ENCODE peak calls at places on chromosomes 3 and 15, in seven cellular contexts. Y is left ventricle myocardium inferior, Z is fibroblast of pulmonary artery, T is A673, H is cardiac muscle cell, Q is cardiac fibroblast, B is lower leg skin. W is an unnamed sample.

GRCh38 chr3:27717200-27717852 is 4.8 kb downstream of the EOMES start:
- DNase-seq in Z (no peak), Q (no peak), Y (no peak), T (no peak), B (no peak), H (no peak), W (no peak)

GRCh38 chr3:175977968-175978752 is 1119.0 kb downstream of the NAALADL2 start:
- DNase-seq in B (no peak), Q (no peak), Z (no peak), T (no peak), H (no peak), Y (no peak), W (no peak)

GRCh38 chr3:132659370-132660055 is at the start of gene ACAD11:
- DNase-seq in B (peak), Q (peak), T (peak), Z (peak), H (peak), Y (peak), W (peak)

GRCh38 chr15:34223904-34224596 is 766 bp upstream of the EMC4 start:
- DNase-seq in T (peak), Z (no peak), B (no peak), Q (no peak), Y (no peak), H (peak), W (peak)

GRCh38 chr15:43193710-43194109 is 8.5 kb downstream of the CCNDBP1 start:
- DNase-seq in H (no peak), T (no peak), B (no peak), Q (no peak), Y (no peak), Z (no peak), W (no peak)

GRCh38 chr3:185400866-185401265 is 37.9 kb downstream of the MAP3K13 start:
- DNase-seq in T (no peak), H (no peak), B (no peak), Z (no peak), Q (no peak), Y (no peak), W (no peak)

GRCh38 chr3:134903840-134904239 is 108.8 kb downstream of the EPHB1 start:
- DNase-seq in Z (no peak), T (no peak), Q (no peak), B (no peak), H (no peak), Y (no peak), W (no peak)

GRCh38 chr3:172305552-172305951 is 142.7 kb downstream of the GHSR start:
- DNase-seq in B (peak), H (peak), Z (peak), T (no peak), Y (no peak), Q (peak), W (peak)

GRCh38 chr3:53478921-53479664 is 15.3 kb upstream of the CACNA1D start:
- DNase-seq in B (no peak), H (no peak), T (no peak), Q (no peak), Z (no peak), Y (no peak), W (no peak)

GRCh38 chr3:190339130-190339529 is 16.9 kb upstream of the CLDN1 start:
- DNase-seq in Q (no peak), H (peak), T (peak), Y (no peak), B (no peak), Z (peak), W (peak)

GRCh38 chr3:49132437-49133225 is at the start of gene LAMB2:
- DNase-seq in Y (peak), Q (peak), H (peak), B (peak), Z (peak), T (peak), W (peak)

GRCh38 chr3:124094496-124094895 is 102.6 kb upstream of the ROPN1 start:
- DNase-seq in Q (no peak), Y (no peak), Z (peak), B (no peak), H (peak), T (no peak), W (peak)

GRCh38 chr3:67090472-67090871 is 92.4 kb downstream of the KBTBD8 start:
- DNase-seq in H (peak), Q (peak), T (peak), B (no peak), Y (no peak), Z (peak), W (peak)

GRCh38 chr3:61926913-61927312 is 365.5 kb downstream of the PTPRG start:
- DNase-seq in H (peak), Y (no peak), Q (peak), B (no peak), T (no peak), Z (peak), W (peak)

GRCh38 chr15:101049856-101050646 is 130.9 kb downstream of the LRRK1 start:
- DNase-seq in B (no peak), Q (no peak), H (no peak), Y (no peak), T (no peak), Z (no peak), W (peak)

GRCh38 chr15:70345251-70346019 is 247.7 kb upstream of the TLE3 start:
- DNase-seq in Y (no peak), Q (no peak), H (no peak), T (no peak), Z (no peak), B (peak), W (no peak)

GRCh38 chr3:66370179-66370578 is 130.6 kb downstream of the LRIG1 start:
- DNase-seq in Z (no peak), H (no peak), Y (peak), B (no peak), T (no peak), Q (no peak), W (no peak)

GRCh38 chr15:65177901-65178300 is 7.2 kb downstream of the CLPX start:
- DNase-seq in T (no peak), Z (no peak), H (no peak), Y (no peak), Q (no peak), B (no peak), W (no peak)

GRCh38 chr15:80072285-80072684 is 12.8 kb downstream of the ZFAND6 start:
- DNase-seq in Y (no peak), H (peak), B (no peak), Z (peak), T (peak), Q (peak), W (peak)

GRCh38 chr3:105559856-105560255 is 193.1 kb downstream of the ALCAM start:
- DNase-seq in B (no peak), H (no peak), Y (no peak), Z (no peak), Q (no peak), T (no peak), W (peak)

GRCh38 chr15:41827290-41827879 is 507 bp upstream of the JMJD7 start:
- DNase-seq in T (no peak), Z (no peak), B (no peak), Y (peak), Q (no peak), H (no peak), W (no peak)

GRCh38 chr3:184982058-184982457 is 170.1 kb downstream of the VPS8 start:
- DNase-seq in H (no peak), Y (no peak), Q (no peak), B (no peak), T (peak), Z (no peak), W (no peak)

GRCh38 chr3:71548995-71549394 is 34.5 kb downstream of the FOXP1 start:
- DNase-seq in Z (no peak), H (no peak), B (no peak), Y (no peak), T (no peak), Q (no peak), W (no peak)

GRCh38 chr3:196528639-196529233 is 13.6 kb upstream of the SMCO1 start:
- DNase-seq in T (peak), H (peak), Y (peak), B (peak), Z (peak), Q (peak), W (peak)

DNA sequence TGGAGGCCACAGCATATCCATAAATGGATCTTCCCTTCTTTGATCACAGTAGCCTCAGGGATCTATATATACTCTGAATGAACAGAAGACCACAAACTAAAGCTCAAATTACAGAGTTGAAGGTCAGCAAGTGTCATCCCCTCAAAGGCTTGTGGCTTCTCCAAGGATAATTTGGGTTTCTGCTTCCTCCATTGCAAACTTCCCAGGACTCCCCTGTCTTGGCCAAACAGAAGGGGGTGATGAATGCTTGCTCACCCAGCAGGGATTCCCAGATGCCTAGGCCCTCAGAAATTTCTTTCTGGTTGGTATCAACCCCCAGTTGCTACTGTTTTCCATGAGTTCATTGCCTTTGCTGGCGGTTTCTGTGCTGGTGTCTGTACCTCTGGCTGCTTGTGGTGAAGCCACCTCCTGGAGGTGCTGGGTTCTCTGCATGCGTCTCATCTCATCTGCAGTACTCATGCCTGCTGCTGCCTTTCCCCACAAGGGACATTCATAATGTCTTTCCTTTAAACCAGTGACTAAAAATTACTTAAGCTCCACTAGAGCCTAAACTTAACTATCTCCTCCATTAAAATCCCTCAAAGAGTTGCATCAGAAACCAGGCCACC is 17.7 kb downstream of the ENTPD3 start:
- DNase-seq in Z (no peak), B (no peak), H (no peak), T (no peak), Y (no peak), Q (no peak), W (no peak)
- TF ChIP-seq CTCF in Z (no peak), B (no peak), H (no peak), T (no peak), Y (no peak), Q (no peak), W (no peak)

GRCh38 chr15:72074335-72075060 is 43.5 kb downstream of the MYO9A start:
- DNase-seq in Y (no peak), Z (no peak), B (no peak), Q (no peak), H (no peak), T (no peak), W (no peak)
- H3K4me3 ChIP-seq in Y (no peak), Z (no peak), B (no peak), Q (no peak), H (no peak), T (no peak), W (no peak)

GRCh38 chr3:52388933-52389332 is 56.0 kb downstream of the SEMA3G start:
- DNase-seq in T (no peak), B (no peak), H (no peak), Y (no peak), Q (no peak), Z (no peak), W (no peak)
- TF ChIP-seq CTCF in T (no peak), B (no peak), H (no peak), Y (no peak), Q (no peak), Z (peak), W (no peak)

GRCh38 chr3:355622-356021 is 159.1 kb downstream of the CHL1 start:
- DNase-seq in H (no peak), B (no peak), Y (no peak), T (no peak), Q (peak), Z (no peak), W (peak)

GRCh38 chr3:356947-357346 is 160.4 kb downstream of the CHL1 start:
- DNase-seq in H (no peak), B (no peak), Q (no peak), Z (no peak), Y (peak), T (no peak), W (no peak)

GRCh38 chr3:352599-352998 is 156.0 kb downstream of the CHL1 start:
- DNase-seq in H (no peak), Y (no peak), Z (no peak), B (no peak), T (no peak), Q (no peak), W (no peak)

GRCh38 chr3:353191-353739 is 156.7 kb downstream of the CHL1 start:
- DNase-seq in Q (no peak), Z (no peak), Y (no peak), H (no peak), T (no peak), B (no peak), W (no peak)

GRCh38 chr3:354433-354832 is 157.9 kb downstream of the CHL1 start:
- DNase-seq in H (peak), Z (peak), Q (peak), Y (no peak), T (peak), B (peak), W (peak)
- H3K4me3 ChIP-seq in H (no peak), Z (no peak), Q (no peak), Y (no peak), T (no peak), B (no peak), W (no peak)

GRCh38 chr3:79410617-79411016 is 357.2 kb downstream of the ROBO1 start:
- DNase-seq in Y (no peak), Q (no peak), Z (no peak), T (no peak), B (no peak), H (no peak), W (no peak)

GRCh38 chr3:79410136-79410535 is 357.7 kb downstream of the ROBO1 start:
- DNase-seq in Y (no peak), H (no peak), Z (no peak), B (no peak), T (no peak), Q (no peak), W (no peak)

GRCh38 chr3:79405183-79405582 is 362.6 kb downstream of the ROBO1 start:
- DNase-seq in Q (no peak), Z (no peak), T (no peak), H (no peak), B (no peak), Y (no peak), W (no peak)

DNA sequence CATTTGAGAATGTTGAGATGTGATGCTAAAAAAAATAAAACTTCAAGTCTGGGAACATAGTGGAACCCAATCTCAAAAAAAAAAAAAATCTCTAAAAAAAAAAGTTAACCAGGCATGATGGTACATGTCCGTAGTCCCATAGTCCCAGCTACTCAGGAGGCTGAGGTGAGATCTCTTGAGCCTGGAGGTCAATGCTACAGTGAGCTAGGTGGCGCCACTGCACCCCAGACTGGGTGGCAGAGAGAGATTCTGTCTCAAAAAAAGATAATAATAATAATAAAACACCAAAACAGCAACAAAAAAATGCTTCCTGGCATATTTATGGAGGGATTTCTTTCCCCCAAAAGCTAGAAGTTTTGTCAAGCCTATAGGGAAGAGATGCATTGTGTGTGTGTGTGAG is 361.6 kb downstream of the ROBO1 start:
- DNase-seq in Y (no peak), Z (no peak), Q (no peak), T (no peak), B (no peak), H (peak), W (no peak)
- TF ChIP-seq CTCF in Y (no peak), Z (peak), Q (peak), T (peak), B (no peak), H (peak), W (no peak)